ENCODE peak calls at places on chromosomes 2 and 18, in four cellular contexts. E is nucleus accumbens; S is activated CD4-positive, alpha-beta T cell treated with anti-CD3 and anti-CD28 coated beads, Interleukin-2, amount 50 U/mL, for 4 hours; M is ACHN. U is an unnamed sample.

GRCh38 chr2:207896525-207897295 is 127.0 kb upstream of the FZD5 start:
- DNase-seq in E (no peak), S (no peak), M (no peak), U (no peak)

GRCh38 chr2:67514515-67514914 is 117.4 kb downstream of the ETAA1 start:
- DNase-seq in E (no peak), S (no peak), M (no peak), U (peak)

GRCh38 chr2:37583867-37584266 is 87.6 kb downstream of the CDC42EP3 start:
- DNase-seq in E (no peak), S (no peak), M (peak), U (peak)

GRCh38 chr2:19799881-19800780 is 101.7 kb downstream of the TTC32 start:
- DNase-seq in E (no peak), S (no peak), M (no peak), U (no peak)

GRCh38 chr2:223042704-223043118 is 9.3 kb upstream of the KCNE4 start:
- DNase-seq in E (no peak), S (no peak), M (no peak), U (peak)

GRCh38 chr2:126913881-126914495 is 15.3 kb downstream of the TEX51 start:
- DNase-seq in E (no peak), S (no peak), M (no peak), U (no peak)

GRCh38 chr2:112138143-112139032 is at the start of gene FBLN7:
- DNase-seq in E (no peak), S (no peak), M (peak), U (no peak)

GRCh38 chr18:44423826-44424225 is 256.9 kb upstream of the SETBP1 start:
- DNase-seq in E (no peak), S (no peak), M (no peak), U (no peak)

GRCh38 chr2:54308782-54309181 is 52.8 kb upstream of the TSPYL6 start:
- DNase-seq in E (no peak), S (no peak), M (no peak), U (no peak)

GRCh38 chr2:207727256-207727655 is 15.8 kb downstream of the CCNYL1 start:
- DNase-seq in E (no peak), S (no peak), M (no peak), U (peak)

GRCh38 chr2:148660999-148661398 is 16.4 kb downstream of the EPC2 start:
- DNase-seq in E (no peak), S (no peak), M (no peak), U (peak)

GRCh38 chr2:212619954-212620353 is 81.4 kb upstream of the ERBB4 start:
- DNase-seq in E (no peak), S (no peak), M (no peak), U (peak)

GRCh38 chr18:50662775-50663383 is 103.0 kb downstream of the MAPK4 start:
- DNase-seq in E (no peak), S (no peak), M (no peak), U (no peak)

U was measured in HFFc6.